ENCODE peak calls at places on chromosomes 4 and X, in eight cellular contexts. U is caudate nucleus; Z is neuronal stem cell; S is CD4-positive, alpha-beta T cell; C is NCI-H460; B is stimulated activated CD4-positive, alpha-beta T cell treated with anti-CD3 and anti-CD28 coated beads, TNF-alpha, amount 100 ng/mL, for 48 hours; I is naive B cell; O is NCI-H1092. X is an unnamed sample.

GRCh38 chr4:88054909-88055308 is 47.5 kb downstream of the PKD2 start:
- DNase-seq in U (no peak), Z (peak), I (no peak), B (no peak), O (no peak), S (no peak), C (peak), X (peak)

GRCh38 chr4:159069922-159070321 is 33.0 kb upstream of the RAPGEF2 start:
- DNase-seq in C (no peak), Z (no peak), U (no peak), B (no peak), I (no peak), S (no peak), O (no peak), X (no peak)

GRCh38 chr4:128606173-128606572 is 203.3 kb upstream of the JADE1 start:
- DNase-seq in O (no peak), Z (no peak), C (no peak), S (no peak), I (no peak), B (no peak), U (no peak), X (no peak)

GRCh38 chr4:13543091-13543581 is 1.2 kb downstream of the NKX3-2 start:
- DNase-seq in S (no peak), O (no peak), Z (no peak), U (no peak), I (no peak), C (no peak), B (no peak), X (no peak)

GRCh38 chr4:77599378-77599777 is 6.2 kb upstream of the CXCL13 start:
- DNase-seq in Z (no peak), B (no peak), I (no peak), S (no peak), U (no peak), O (no peak), C (peak), X (peak)

GRCh38 chr4:5895287-5895686 is 2.4 kb upstream of the CRMP1 start:
- DNase-seq in B (no peak), C (no peak), S (no peak), U (no peak), I (no peak), Z (no peak), O (no peak), X (no peak)

GRCh38 chr4:63505714-63506460 is 903.4 kb downstream of the TECRL start:
- DNase-seq in B (no peak), I (no peak), Z (no peak), U (no peak), O (no peak), S (no peak), C (no peak), X (no peak)

GRCh38 chr4:107058828-107059227 is 22.7 kb upstream of the DKK2 start:
- DNase-seq in U (no peak), C (no peak), I (no peak), B (no peak), Z (no peak), O (no peak), S (no peak), X (no peak)

GRCh38 chr4:2073808-2074481 is 14.8 kb downstream of the NAT8L start:
- DNase-seq in Z (no peak), I (no peak), B (no peak), U (no peak), C (no peak), S (no peak), O (no peak), X (peak)

GRCh38 chrX:16671005-16671404 is 21.0 kb downstream of the S100G start:
- DNase-seq in O (no peak), C (peak), Z (no peak), S (peak), U (no peak), I (no peak), B (peak), X (peak)

GRCh38 chr4:189124791-189125190 is 815.9 kb upstream of the FRG1 start:
- DNase-seq in C (no peak), U (no peak), B (no peak), Z (no peak), S (no peak), O (no peak), I (no peak), X (no peak)

GRCh38 chr4:159368320-159368719 is 265.4 kb downstream of the RAPGEF2 start:
- DNase-seq in Z (no peak), O (no peak), B (no peak), U (no peak), S (no peak), I (no peak), C (no peak), X (no peak)

GRCh38 chr4:131091896-131092295 is 1995.9 kb downstream of the C4orf33 start:
- DNase-seq in U (no peak), B (no peak), S (no peak), Z (peak), I (no peak), O (peak), C (peak), X (no peak)

GRCh38 chrX:23841847-23842522 is 59.0 kb downstream of the SAT1 start:
- DNase-seq in U (no peak), I (no peak), O (no peak), C (no peak), B (no peak), Z (no peak), S (no peak), X (no peak)

GRCh38 chrX:116009871-116010710 is 160.5 kb upstream of the AGTR2 start:
- DNase-seq in U (no peak), C (no peak), B (no peak), I (no peak), O (no peak), S (no peak), Z (no peak), X (no peak)

GRCh38 chr4:127660486-127660885 is 27.7 kb downstream of the INTU start:
- DNase-seq in B (no peak), S (no peak), O (no peak), Z (no peak), C (no peak), I (no peak), U (no peak), X (no peak)

GRCh38 chrX:108699368-108699767 is 37.0 kb downstream of the IRS4 start:
- DNase-seq in U (no peak), O (no peak), Z (peak), I (no peak), B (no peak), C (peak), S (no peak), X (no peak)

GRCh38 chr4:68963389-68963788 is 11.8 kb upstream of the UGT2A3 start:
- DNase-seq in C (no peak), B (no peak), I (no peak), Z (no peak), U (no peak), S (no peak), O (no peak), X (no peak)

GRCh38 chrX:11757729-11758399 is at the start of gene MSL3:
- DNase-seq in C (peak), I (no peak), O (peak), S (no peak), Z (peak), U (no peak), B (peak), X (peak)

GRCh38 chrX:151393514-151393913 is 3.5 kb upstream of the VMA21 start:
- DNase-seq in O (peak), B (peak), C (no peak), U (no peak), Z (peak), I (peak), S (peak), X (no peak)

GRCh38 chrX:96382018-96382417 is 302.6 kb upstream of the DIAPH2 start:
- DNase-seq in O (no peak), Z (no peak), C (no peak), I (no peak), S (no peak), U (no peak), B (no peak), X (no peak)

GRCh38 chrX:44904542-44905115 is 31.6 kb downstream of the KDM6A start:
- DNase-seq in O (no peak), I (no peak), U (no peak), C (no peak), B (no peak), Z (peak), S (no peak), X (no peak)

GRCh38 chrX:51857159-51857733 is 36.2 kb upstream of the MAGED1 start:
- DNase-seq in Z (no peak), B (no peak), S (no peak), O (no peak), U (no peak), C (no peak), I (no peak), X (no peak)

GRCh38 chr4:156238171-156238570 is 284.5 kb upstream of the CTSO start:
- DNase-seq in I (no peak), B (no peak), O (no peak), Z (no peak), U (no peak), S (no peak), C (no peak), X (no peak)

GRCh38 chr4:24781999-24782745 is 13.2 kb upstream of the SOD3 start:
- DNase-seq in U (no peak), Z (no peak), I (no peak), B (no peak), O (no peak), S (no peak), C (no peak), X (no peak)

GRCh38 chr4:185127021-185127925 is 15.8 kb upstream of the SLC25A4 start:
- DNase-seq in B (no peak), O (no peak), I (peak), Z (no peak), U (no peak), C (no peak), S (no peak), X (peak)

GRCh38 chr4:158722291-158722916 is 792 bp downstream of the PPID start:
- DNase-seq in U (no peak), O (no peak), Z (peak), S (no peak), I (no peak), B (no peak), C (no peak), X (no peak)

GRCh38 chr4:10089346-10089745 is 27.3 kb downstream of the WDR1 start:
- DNase-seq in B (no peak), I (no peak), Z (no peak), C (no peak), U (no peak), S (no peak), O (no peak), X (peak)